ENCODE peak calls at places on chromosomes 4 and X, in nine cellular contexts. Z is lower lobe of right lung; I is germinal center; W is AG09309; B is activated naive CD4-positive, alpha-beta T cell treated with anti-CD3 and anti-CD28 coated beads for 36 hours; T is NCI-H2107; O is NCI-H226; R is fibroblast of the conjunctiva; G is sciatic nerve. L is an unnamed sample.

GRCh38 chrX:91066104-91066503 is 368.5 kb upstream of the PABPC5 start:
- DNase-seq in T (no peak), R (no peak), W (no peak), B (no peak), G (no peak), I (no peak), Z (no peak), O (no peak), L (no peak)

GRCh38 chr4:109969087-109969486 is 56.4 kb downstream of the EGF start:
- DNase-seq in B (no peak), O (no peak), Z (no peak), R (no peak), G (no peak), I (no peak), W (no peak), T (no peak), L (no peak)

GRCh38 chrX:45347877-45348675 is 147.4 kb upstream of the DIPK2B start:
- DNase-seq in O (no peak), B (no peak), W (no peak), I (no peak), R (peak; percentile 10), G (no peak), T (no peak), Z (no peak), L (no peak)

GRCh38 chrX:36609653-36610585 is 398.2 kb upstream of the FAM47C start:
- DNase-seq in B (no peak), O (peak; percentile 47), I (no peak), T (no peak), R (no peak), Z (no peak), G (no peak), W (no peak), L (peak; percentile 4)

GRCh38 chr4:76198411-76199237 is 15.0 kb downstream of the SCARB2 start:
- DNase-seq in I (no peak), B (peak; percentile 73), O (peak; percentile 36), T (no peak), G (peak; percentile 64), Z (peak; percentile 54), R (peak; percentile 53), W (peak; percentile 56), L (peak; percentile 61)

GRCh38 chrX:460116-460515 is 73.4 kb upstream of the PPP2R3B start:
- DNase-seq in I (no peak), O (no peak), W (no peak), G (no peak), Z (no peak), T (no peak), B (no peak), R (no peak), L (no peak)

GRCh38 chr4:134201216-134202098 is at the start of gene PABPC4L:
- DNase-seq in O (peak; percentile 21), B (no peak), G (peak; percentile 55), T (peak; percentile 7), R (peak; percentile 34), Z (peak; percentile 45), I (no peak), W (no peak), L (no peak)

GRCh38 chr4:25860586-25861421 is 2.0 kb downstream of the SEL1L3 start:
- DNase-seq in I (no peak), O (peak; percentile 37), G (no peak), R (no peak), B (no peak), W (no peak), Z (peak; percentile 82), T (no peak), L (peak; percentile 37)

GRCh38 chr4:102420563-102421221 is 75.4 kb upstream of the SLC39A8 start:
- DNase-seq in G (no peak), T (no peak), B (no peak), R (no peak), O (no peak), I (no peak), W (no peak), Z (no peak), L (no peak)

GRCh38 chr4:19382993-19383392 is 868.7 kb upstream of the SLIT2 start:
- DNase-seq in O (no peak), I (no peak), Z (no peak), T (no peak), W (peak; percentile 71), B (no peak), R (peak; percentile 73), G (no peak), L (no peak)

GRCh38 chrX:46572295-46572936 is 1.1 kb upstream of the CHST7 start:
- DNase-seq in T (no peak), Z (no peak), W (no peak), B (peak; percentile 56), O (no peak), G (no peak), R (no peak), I (peak; percentile 38), L (peak; percentile 40)

GRCh38 chr4:10082459-10083272 is 33.9 kb downstream of the WDR1 start:
- DNase-seq in I (no peak), G (peak; percentile 47), O (no peak), R (no peak), B (peak; percentile 1), W (no peak), T (no peak), Z (no peak), L (no peak)

GRCh38 chr4:113683143-113683542 is 78.4 kb downstream of the CAMK2D start:
- DNase-seq in T (peak; percentile 2), B (peak; percentile 92), G (no peak), Z (no peak), W (no peak), O (no peak), I (no peak), R (no peak), L (peak; percentile 67)

GRCh38 chr4:173935622-173936405 is 347.7 kb downstream of the FBXO8 start:
- DNase-seq in G (no peak), W (no peak), B (no peak), T (no peak), Z (no peak), O (peak; percentile 61), R (no peak), I (no peak), L (no peak)

GRCh38 chr4:6356076-6356560 is 86.5 kb downstream of the WFS1 start:
- DNase-seq in R (no peak), G (no peak), W (no peak), Z (no peak), O (no peak), B (no peak), T (no peak), I (no peak), L (no peak)

GRCh38 chrX:108415891-108416290 is 22.3 kb downstream of the COL4A6 start:
- DNase-seq in R (no peak), W (no peak), B (no peak), T (no peak), O (no peak), I (no peak), Z (no peak), G (no peak), L (no peak)

GRCh38 chrX:85429066-85429465 is 49.6 kb upstream of the POF1B start:
- DNase-seq in W (no peak), R (no peak), T (no peak), O (no peak), Z (no peak), G (no peak), B (no peak), I (no peak), L (no peak)

GRCh38 chr4:166594326-166594946 is 639.9 kb downstream of the SPOCK3 start:
- DNase-seq in I (peak; percentile 5), B (peak; percentile 5), G (no peak), O (peak; percentile 53), W (no peak), R (peak; percentile 17), Z (no peak), T (no peak), L (peak; percentile 6)

GRCh38 chr4:81491943-81492342 is 20.2 kb upstream of the RASGEF1B start:
- DNase-seq in T (no peak), R (no peak), I (peak; percentile 46), W (no peak), G (no peak), O (peak; percentile 88), Z (no peak), B (no peak), L (no peak)

GRCh38 chrX:1462596-1463251 is 10.0 kb upstream of the ASMTL start:
- DNase-seq in R (peak; percentile 28), O (peak; percentile 92), W (peak; percentile 51), Z (peak; percentile 19), T (no peak), G (peak; percentile 30), I (no peak), B (peak; percentile 91), L (no peak)

GRCh38 chr4:107780665-107781064 is 44.1 kb upstream of the SGMS2 start:
- DNase-seq in I (no peak), T (no peak), Z (no peak), R (no peak), B (peak; percentile 34), G (no peak), W (no peak), O (peak; percentile 20), L (no peak)

GRCh38 chr4:6752486-6752829 is 30.1 kb upstream of the KIAA0232 start:
- DNase-seq in I (no peak), W (no peak), O (no peak), G (no peak), T (no peak), R (no peak), B (no peak), Z (no peak), L (no peak)

GRCh38 chr4:71980976-71981375 is 50.8 kb upstream of the NPFFR2 start:
- DNase-seq in I (no peak), T (no peak), R (no peak), O (no peak), G (no peak), B (no peak), W (no peak), Z (no peak), L (no peak)

GRCh38 chr4:127604949-127605709 is 27.6 kb upstream of the INTU start:
- DNase-seq in Z (no peak), B (no peak), G (no peak), T (no peak), R (peak; percentile 29), O (no peak), I (no peak), W (no peak), L (no peak)

GRCh38 chr4:41572414-41572986 is 34.5 kb downstream of the LIMCH1 start:
- DNase-seq in B (no peak), T (no peak), R (no peak), I (no peak), Z (no peak), O (no peak), W (no peak), G (no peak), L (no peak)

GRCh38 chr4:182829196-182829595 is 88.0 kb downstream of the DCTD start:
- DNase-seq in W (no peak), Z (no peak), I (no peak), B (no peak), T (no peak), R (no peak), G (no peak), O (no peak), L (no peak)

GRCh38 chr4:39304651-39305050 is 61.5 kb downstream of the RFC1 start:
- DNase-seq in O (no peak), I (no peak), Z (no peak), G (no peak), B (no peak), T (no peak), W (no peak), R (no peak), L (no peak)

GRCh38 chr4:149676076-149676475 is 139.6 kb downstream of the IQCM start:
- DNase-seq in R (no peak), G (no peak), I (no peak), W (no peak), Z (no peak), B (no peak), T (no peak), O (no peak), L (no peak)

GRCh38 chr4:142474398-142475087 is 371.6 kb downstream of the INPP4B start:
- DNase-seq in R (no peak), G (no peak), O (no peak), W (no peak), I (no peak), B (no peak), T (peak; percentile 50), Z (no peak), L (no peak)

GRCh38 chr4:152479428-152480026 is 56.4 kb downstream of the FBXW7 start:
- DNase-seq in W (no peak), T (no peak), B (no peak), Z (no peak), I (no peak), G (no peak), R (no peak), O (peak; percentile 73), L (no peak)

GRCh38 chr4:143381171-143382118 is 44.8 kb downstream of the GAB1 start:
- DNase-seq in W (no peak), Z (peak; percentile 63), R (no peak), G (peak; percentile 83), O (no peak), T (no peak), B (no peak), I (no peak), L (no peak)